ENCODE peak calls at places on chromosomes 2 and 18, in nine cellular contexts. S is right lobe of liver, Q is iPS DF 6.9, A is fibroblast of lung, F is small intestine, W is upper lobe of right lung, P is SK-N-SH, R is neural progenitor cell, M is HCT116. K is an unnamed sample.

GRCh38 chr18:70333757-70334156 is 44.9 kb downstream of the SOCS6 start:
- DNase-seq in P (no peak), F (no peak), Q (no peak), W (no peak), S (no peak), M (peak), A (peak), R (no peak), K (no peak)

GRCh38 chr2:238869293-238870124 is 21.6 kb downstream of the TWIST2 start:
- DNase-seq in W (no peak), A (peak), F (no peak), R (no peak), P (no peak), S (no peak), M (no peak), Q (no peak), K (no peak)

GRCh38 chr2:66334237-66335054 is 100.5 kb upstream of the MEIS1 start:
- DNase-seq in S (no peak), F (no peak), Q (no peak), R (peak), A (peak), M (no peak), P (no peak), W (no peak), K (no peak)

GRCh38 chr2:231132126-231132525 is 7.3 kb upstream of the HTR2B start:
- DNase-seq in R (no peak), Q (no peak), S (no peak), F (no peak), A (peak), P (no peak), M (no peak), W (no peak), K (no peak)

GRCh38 chr2:134917219-134917957 is 1.2 kb upstream of the CCNT2 start:
- DNase-seq in A (no peak), F (no peak), M (no peak), R (peak), Q (no peak), P (no peak), W (peak), S (peak), K (peak)

GRCh38 chr2:149422337-149422990 is 92.1 kb downstream of the LYPD6 start:
- DNase-seq in P (no peak), A (peak), F (peak), R (no peak), W (no peak), M (peak), S (no peak), Q (no peak), K (no peak)

GRCh38 chr2:102736174-102736606 is 25.6 kb upstream of the TMEM182 start:
- DNase-seq in F (peak), Q (no peak), M (no peak), P (peak), R (peak), S (no peak), A (no peak), W (no peak), K (no peak)

GRCh38 chr2:20291106-20291564 is 59.5 kb downstream of the PUM2 start:
- DNase-seq in S (no peak), M (peak), P (peak), F (peak), W (no peak), Q (peak), A (peak), R (peak), K (no peak)

GRCh38 chr18:6543330-6543908 is 128.7 kb upstream of the L3MBTL4 start:
- DNase-seq in W (no peak), Q (no peak), M (no peak), R (peak), S (no peak), F (peak), A (peak), P (peak), K (no peak)

GRCh38 chr18:45386256-45386655 is 229.0 kb upstream of the SLC14A2 start:
- DNase-seq in M (no peak), F (no peak), R (peak), W (no peak), Q (peak), S (no peak), A (peak), P (peak), K (no peak)

GRCh38 chr2:166147883-166148282 is 20.1 kb upstream of the SCN1A start:
- DNase-seq in S (no peak), R (no peak), W (no peak), Q (no peak), F (no peak), M (no peak), A (no peak), P (no peak), K (no peak)

GRCh38 chr2:33034784-33035183 is 88.0 kb downstream of the LTBP1 start:
- DNase-seq in F (no peak), Q (no peak), R (no peak), A (peak), S (no peak), P (no peak), W (no peak), M (no peak), K (no peak)

GRCh38 chr2:99543247-99543646 is 53.4 kb upstream of the REV1 start:
- DNase-seq in Q (no peak), P (no peak), M (no peak), A (peak), W (no peak), S (no peak), F (no peak), R (no peak), K (no peak)

GRCh38 chr2:58925676-58926081 is 684.6 kb upstream of the FANCL start:
- DNase-seq in F (no peak), A (peak), R (no peak), W (no peak), Q (no peak), S (no peak), M (no peak), P (no peak), K (no peak)

GRCh38 chr2:178934571-178934970 is 115.4 kb downstream of the CCDC141 start:
- DNase-seq in F (no peak), Q (no peak), M (no peak), P (no peak), A (no peak), S (no peak), W (no peak), R (no peak), K (no peak)

GRCh38 chr18:43129946-43130523 is 14.6 kb upstream of the RIT2 start:
- DNase-seq in F (peak), W (no peak), S (no peak), A (peak), Q (no peak), M (no peak), R (no peak), P (peak), K (no peak)

GRCh38 chr2:121837596-121837995 is 82.1 kb downstream of the TSN start:
- DNase-seq in R (no peak), Q (no peak), M (no peak), S (no peak), W (no peak), F (no peak), P (no peak), A (no peak), K (no peak)

GRCh38 chr2:156864230-156864629 is 393.3 kb upstream of the GALNT5 start:
- DNase-seq in Q (no peak), M (no peak), R (no peak), W (no peak), S (no peak), P (no peak), F (no peak), A (peak), K (no peak)

GRCh38 chr2:149648282-149649030 is 60.9 kb upstream of the MMADHC start:
- DNase-seq in S (no peak), A (peak), Q (no peak), F (no peak), W (no peak), P (no peak), M (no peak), R (no peak), K (no peak)

GRCh38 chr2:48108455-48108854 is 202.2 kb upstream of the FBXO11 start:
- DNase-seq in Q (no peak), S (no peak), W (no peak), F (no peak), R (no peak), M (no peak), A (no peak), P (no peak), K (no peak)

GRCh38 chr18:76522104-76522503 is 27.1 kb upstream of the ZNF516 start:
- DNase-seq in R (peak), W (no peak), A (peak), P (no peak), S (no peak), M (no peak), Q (no peak), F (no peak), K (no peak)

GRCh38 chr18:77062518-77063003 is 70.0 kb downstream of the MBP start:
- DNase-seq in S (no peak), P (no peak), W (no peak), F (peak), R (no peak), A (peak), M (no peak), Q (no peak), K (no peak)

DNA sequence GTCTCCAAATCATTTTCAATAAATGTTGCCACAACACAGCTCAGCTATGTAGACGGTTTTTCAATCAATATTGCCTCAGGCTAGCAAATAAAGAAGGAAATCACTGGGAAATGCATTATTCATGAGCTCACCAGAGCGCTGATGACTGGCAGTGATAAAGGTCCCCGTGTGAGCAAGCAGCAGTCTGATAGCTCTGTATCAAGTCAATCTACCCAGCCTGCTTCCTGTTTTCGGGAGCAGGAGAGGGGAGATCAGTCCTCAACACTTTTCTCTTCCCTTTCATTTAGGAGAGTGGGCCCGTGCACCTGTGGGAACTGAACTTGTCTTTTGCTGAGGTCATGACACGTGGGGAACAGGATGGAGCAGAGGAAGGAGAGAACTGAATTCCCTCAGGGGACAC is 253.9 kb upstream of the SIX2 start:
- DNase-seq in P (peak), W (no peak), M (no peak), F (no peak), R (no peak), A (no peak), S (no peak), Q (no peak), K (no peak)
- H3K4me3 ChIP-seq in P (no peak), W (no peak), M (no peak), F (no peak), R (no peak), A (no peak), S (no peak), Q (no peak), K (no peak)

GRCh38 chr2:207819839-207820784 is 50.4 kb upstream of the FZD5 start:
- DNase-seq in R (no peak), S (peak), A (peak), M (no peak), Q (no peak), F (peak), W (no peak), P (no peak), K (no peak)
- H3K27ac ChIP-seq in R (peak), S (peak), A (no peak), M (no peak), Q (no peak), F (peak), W (no peak), P (no peak), K (no peak)

DNA sequence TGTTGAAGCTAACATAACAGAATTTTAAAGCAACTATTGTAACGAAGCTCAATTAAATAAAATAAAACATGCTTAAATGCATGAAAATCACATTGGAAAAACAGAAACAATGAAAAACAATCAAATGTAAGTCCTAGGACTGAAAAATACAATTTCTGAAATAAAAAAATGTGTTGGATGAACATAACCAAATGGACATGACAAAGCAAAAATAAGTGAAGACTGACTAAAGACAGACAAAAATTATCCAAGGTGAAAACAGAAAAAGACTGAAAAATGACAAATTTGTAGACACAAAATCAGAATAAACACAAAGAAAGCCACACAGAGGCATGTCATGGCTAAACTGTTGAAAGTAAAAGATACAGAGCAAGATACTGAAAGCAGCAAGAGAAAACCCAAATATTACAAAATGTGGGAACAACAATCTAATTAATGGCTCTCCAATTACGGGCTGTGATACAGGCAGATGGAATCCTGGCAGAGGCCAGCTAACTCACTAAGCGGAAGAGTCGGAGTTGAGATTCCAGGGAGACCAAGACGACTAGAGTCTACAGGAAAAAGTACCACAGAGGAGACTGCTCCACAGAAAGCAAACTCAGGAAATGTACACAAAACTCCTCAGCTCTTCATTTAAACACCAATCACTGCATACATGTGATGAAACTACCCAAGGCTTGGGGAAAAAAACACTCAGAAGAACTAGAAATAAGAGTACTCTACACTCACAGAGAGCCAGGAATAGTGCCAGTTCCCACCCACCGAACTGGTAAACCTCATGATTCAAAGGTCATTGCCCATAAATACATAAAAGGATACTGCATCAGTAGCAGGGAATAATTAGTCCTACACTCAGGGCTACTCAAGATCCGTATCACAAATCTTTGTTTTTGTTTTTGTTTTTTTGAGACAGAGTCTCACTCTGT is 83.6 kb downstream of the ATAD2B start:
- DNase-seq in P (no peak), S (no peak), R (no peak), A (peak), F (peak), M (no peak), Q (no peak), W (no peak), K (no peak)
- H3K4me3 ChIP-seq in P (no peak), S (no peak), R (no peak), A (no peak), F (no peak), M (no peak), Q (no peak), W (no peak), K (no peak)

DNA sequence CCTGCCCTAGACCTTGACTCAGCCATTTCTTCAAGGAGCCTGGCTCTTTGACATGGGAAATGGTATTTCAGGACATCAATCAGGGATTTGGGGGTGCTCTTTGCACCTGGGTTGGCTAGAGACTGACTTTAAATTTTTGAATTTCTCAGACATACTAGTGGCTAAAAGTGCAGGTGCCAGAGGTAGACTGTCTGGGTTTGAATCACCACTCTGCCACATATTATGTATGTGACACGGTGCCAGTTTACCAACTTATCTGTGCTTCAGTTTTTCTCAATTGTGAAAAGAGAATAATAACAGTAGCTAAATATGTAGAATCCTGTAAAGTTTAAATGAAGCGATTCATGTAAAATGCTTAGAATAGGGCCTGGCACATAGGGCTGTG is 49.2 kb upstream of the RTN4 start:
- DNase-seq in F (no peak), S (no peak), R (no peak), W (no peak), A (no peak), Q (no peak), M (no peak), P (no peak), K (no peak)
- H3K27ac ChIP-seq in F (peak), S (no peak), R (no peak), W (peak), A (peak), Q (no peak), M (no peak), P (peak), K (peak)

GRCh38 chr2:24511894-24512293 is 20.8 kb downstream of the NCOA1 start:
- DNase-seq in W (no peak), M (no peak), A (no peak), Q (no peak), F (peak), S (no peak), P (no peak), R (no peak), K (no peak)

GRCh38 chr2:24509840-24510239 is 18.8 kb downstream of the NCOA1 start:
- DNase-seq in R (no peak), F (no peak), W (no peak), Q (no peak), P (no peak), S (no peak), A (no peak), M (no peak), K (no peak)

GRCh38 chr2:24509425-24509824 is 18.4 kb downstream of the NCOA1 start:
- DNase-seq in S (no peak), M (no peak), P (no peak), W (no peak), F (no peak), R (no peak), Q (no peak), A (no peak), K (no peak)

GRCh38 chr2:24507511-24507910 is 16.5 kb downstream of the NCOA1 start:
- DNase-seq in S (no peak), R (no peak), A (no peak), F (no peak), M (no peak), Q (no peak), W (no peak), P (no peak), K (no peak)

DNA sequence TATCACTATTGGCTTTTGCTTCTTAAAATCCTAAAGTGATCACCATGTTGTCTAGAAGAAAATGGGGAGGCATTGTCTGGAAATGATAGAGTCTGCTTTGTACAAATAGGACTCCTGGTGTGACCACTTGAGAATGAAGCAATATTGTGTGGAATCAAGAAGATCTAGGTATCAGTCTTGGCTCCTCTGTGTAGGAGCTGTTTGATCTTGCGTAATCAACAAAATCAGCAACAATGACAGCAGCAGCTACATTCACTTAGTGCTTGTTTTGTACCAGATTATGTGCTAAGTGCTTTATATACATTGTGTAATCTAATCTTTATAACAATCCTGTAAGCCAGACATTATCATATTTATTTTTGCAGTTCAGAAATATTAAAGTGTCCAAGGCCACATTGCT is 17.8 kb downstream of the NCOA1 start:
- DNase-seq in A (no peak), M (no peak), P (no peak), Q (no peak), W (no peak), F (no peak), S (no peak), R (no peak), K (no peak)
- H3K4me3 ChIP-seq in A (no peak), M (no peak), P (no peak), Q (no peak), W (no peak), F (no peak), S (no peak), R (no peak), K (no peak)

GRCh38 chr2:28357055-28357454 is 35.6 kb upstream of the FOSL2 start:
- DNase-seq in A (no peak), M (no peak), P (no peak), Q (no peak), F (no peak), S (no peak), R (no peak), W (no peak), K (no peak)

GRCh38 chr2:28355521-28356094 is 37.0 kb upstream of the FOSL2 start:
- DNase-seq in R (no peak), A (no peak), P (peak), W (peak), S (peak), M (no peak), Q (no peak), F (no peak), K (peak)

GRCh38 chr2:28357948-28358667 is 34.5 kb upstream of the FOSL2 start:
- DNase-seq in P (no peak), W (no peak), R (no peak), M (no peak), F (no peak), Q (no peak), S (no peak), A (no peak), K (no peak)

GRCh38 chr2:28354920-28355520 is 37.6 kb upstream of the FOSL2 start:
- DNase-seq in W (peak), M (no peak), A (no peak), F (no peak), Q (no peak), P (no peak), S (no peak), R (no peak), K (peak)

DNA sequence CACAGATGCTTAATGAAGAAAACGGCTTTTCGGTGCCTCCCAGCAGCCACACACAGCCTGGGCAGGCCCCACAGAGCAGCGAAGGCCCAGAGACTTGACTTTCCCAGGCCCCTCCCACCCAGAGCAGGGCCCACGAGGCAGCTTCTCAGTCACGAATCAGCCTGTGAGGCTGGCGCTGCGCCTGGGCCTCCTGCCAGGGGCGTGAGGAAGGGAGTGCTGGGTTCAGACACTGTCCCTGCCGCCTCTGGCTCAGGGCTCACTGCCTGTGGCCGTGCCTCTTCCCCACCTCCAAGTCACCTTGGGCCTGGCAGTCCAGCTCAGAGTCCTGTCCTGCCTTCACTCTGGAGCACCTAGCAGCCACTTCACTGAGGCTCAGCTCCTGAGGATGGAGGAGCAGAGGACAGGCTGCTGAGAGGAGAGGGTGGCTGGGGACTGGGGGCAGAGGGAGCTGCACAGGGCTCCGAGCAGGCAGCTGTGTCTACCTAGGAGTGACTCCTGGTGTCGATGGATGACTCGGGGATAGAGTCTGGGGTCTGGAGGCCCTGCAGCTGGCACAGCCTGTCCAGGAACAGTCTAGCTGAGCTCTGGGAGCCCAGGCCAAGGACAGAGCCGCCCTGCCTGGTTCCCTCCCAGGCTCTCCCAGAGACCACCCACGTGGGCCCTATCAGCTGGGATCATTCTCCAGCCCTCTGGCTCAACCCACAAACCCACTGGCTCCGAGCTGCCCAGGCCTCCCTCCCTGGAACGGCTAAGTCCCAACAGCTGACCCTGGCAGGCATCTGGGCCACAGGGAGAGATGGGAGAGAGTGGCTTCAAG is 36.4 kb upstream of the FOSL2 start:
- DNase-seq in S (peak), M (no peak), A (peak), P (peak), W (peak), R (peak), Q (no peak), F (peak), K (peak)
- H3K27ac ChIP-seq in S (peak), M (no peak), A (peak), P (peak), W (peak), R (no peak), Q (no peak), F (peak), K (peak)

DNA sequence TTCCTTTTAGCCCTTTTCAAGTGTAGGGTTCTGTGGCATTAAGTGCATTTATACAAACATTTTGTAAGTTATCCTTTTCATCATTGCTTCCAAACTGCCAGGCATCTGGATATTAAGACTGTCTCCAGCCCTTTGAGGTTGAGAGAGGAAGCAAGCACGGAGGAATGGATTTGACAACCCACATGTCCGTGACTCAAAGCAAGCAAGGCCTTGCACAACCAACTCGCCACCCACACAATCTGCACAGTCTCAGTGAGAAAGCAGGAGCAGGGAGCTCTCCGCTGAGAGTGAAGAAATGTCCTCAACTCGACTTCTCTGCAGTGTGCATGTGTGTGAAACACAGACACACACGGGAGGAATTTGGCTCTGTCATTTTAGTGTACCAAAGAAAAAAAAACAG is 65.5 kb downstream of the ATP8B1 start:
- DNase-seq in F (no peak), M (no peak), W (peak), S (peak), A (peak), P (no peak), R (no peak), Q (no peak), K (peak)
- H3K4me3 ChIP-seq in F (no peak), M (no peak), W (no peak), S (no peak), A (no peak), P (no peak), R (no peak), Q (no peak), K (no peak)

K was measured in lower lobe of right lung.